ENCODE peak calls at places on chromosomes 7 and 10, in five cellular contexts. L is WERI-Rb-1, P is lower leg skin, Q is Panc1, I is dorsolateral prefrontal cortex. X is an unnamed sample.
A peak's percentile ranks its signal among the peaks of the same experiment; 100 is the strongest.

GRCh38 chr10:59904431-59905065 is 1.8 kb downstream of the CCDC6 start:
- DNase-seq in L (no peak), P (no peak), Q (no peak), I (no peak), X (no peak)

GRCh38 chr7:135650831-135651573 is 11.3 kb upstream of the STMP1 start:
- DNase-seq in L (no peak), P (no peak), Q (no peak), I (peak; percentile 26), X (no peak)

GRCh38 chr7:155808551-155809331 is 3.5 kb downstream of the SHH start:
- DNase-seq in L (no peak), P (no peak), Q (no peak), I (no peak), X (no peak)

GRCh38 chr7:556837-557555 is 37.4 kb upstream of the PDGFA start:
- DNase-seq in L (no peak), P (no peak), Q (no peak), I (no peak), X (no peak)

GRCh38 chr7:101547022-101547915 is 81.8 kb downstream of the MYL10 start:
- DNase-seq in L (peak; percentile 3), P (peak; percentile 50), Q (no peak), I (no peak), X (no peak)

GRCh38 chr10:13375791-13376190 is 27.7 kb upstream of the SEPHS1 start:
- DNase-seq in L (no peak), P (no peak), Q (no peak), I (no peak), X (no peak)

GRCh38 chr7:71705217-71705616 is 573.3 kb downstream of the GALNT17 start:
- DNase-seq in L (no peak), P (no peak), Q (no peak), I (no peak), X (no peak)

GRCh38 chr7:135501402-135501801 is 8.5 kb downstream of the CNOT4 start:
- DNase-seq in L (no peak), P (no peak), Q (no peak), I (no peak), X (peak; percentile 14)

GRCh38 chr7:39005461-39005860 is 27.8 kb downstream of the POU6F2 start:
- DNase-seq in L (no peak), P (no peak), Q (no peak), I (no peak), X (no peak)

GRCh38 chr10:6045600-6046457 is 16.3 kb downstream of the IL2RA start:
- DNase-seq in L (no peak), P (peak; percentile 46), Q (no peak), I (no peak), X (no peak)

GRCh38 chr10:98344589-98345038 is 70.4 kb downstream of the PYROXD2 start:
- DNase-seq in L (no peak), P (peak; percentile 95), Q (no peak), I (no peak), X (no peak)

GRCh38 chr10:114801411-114801813 is 20.2 kb upstream of the FHIP2A start:
- DNase-seq in L (no peak), P (no peak), Q (no peak), I (no peak), X (no peak)

GRCh38 chr7:150945171-150945852 is 32.8 kb downstream of the KCNH2 start:
- DNase-seq in L (no peak), P (peak; percentile 76), Q (no peak), I (no peak), X (no peak)

GRCh38 chr7:22351329-22351692 is 5.6 kb downstream of the RAPGEF5 start:
- DNase-seq in L (no peak), P (no peak), Q (no peak), I (no peak), X (peak; percentile 30)

GRCh38 chr7:46725838-46726237 is 804.8 kb upstream of the IGFBP3 start:
- DNase-seq in L (no peak), P (no peak), Q (no peak), I (no peak), X (peak; percentile 49)

GRCh38 chr7:22781230-22781711 is 41.4 kb downstream of the TOMM7 start:
- DNase-seq in L (no peak), P (no peak), Q (no peak), I (no peak), X (peak; percentile 46)

GRCh38 chr7:43647314-43647691 is 64.4 kb downstream of the STK17A start:
- DNase-seq in L (no peak), P (no peak), Q (no peak), I (no peak), X (no peak)
- H3K4me3 ChIP-seq in L (no peak overlapping the region), P (no peak overlapping the region), Q (no peak overlapping the region), I (peak overlapping the region; percentile 27), X (no peak overlapping the region)

GRCh38 chr7:104252409-104253134 is 44.8 kb upstream of the ORC5 start:
- DNase-seq in L (peak; percentile 21), P (no peak), Q (no peak), I (no peak), X (peak; percentile 4)
- TF ChIP-seq CTCF in L (peak; percentile 39), P (no peak), Q (peak; percentile 39), I (no peak), X (no peak)

DNA sequence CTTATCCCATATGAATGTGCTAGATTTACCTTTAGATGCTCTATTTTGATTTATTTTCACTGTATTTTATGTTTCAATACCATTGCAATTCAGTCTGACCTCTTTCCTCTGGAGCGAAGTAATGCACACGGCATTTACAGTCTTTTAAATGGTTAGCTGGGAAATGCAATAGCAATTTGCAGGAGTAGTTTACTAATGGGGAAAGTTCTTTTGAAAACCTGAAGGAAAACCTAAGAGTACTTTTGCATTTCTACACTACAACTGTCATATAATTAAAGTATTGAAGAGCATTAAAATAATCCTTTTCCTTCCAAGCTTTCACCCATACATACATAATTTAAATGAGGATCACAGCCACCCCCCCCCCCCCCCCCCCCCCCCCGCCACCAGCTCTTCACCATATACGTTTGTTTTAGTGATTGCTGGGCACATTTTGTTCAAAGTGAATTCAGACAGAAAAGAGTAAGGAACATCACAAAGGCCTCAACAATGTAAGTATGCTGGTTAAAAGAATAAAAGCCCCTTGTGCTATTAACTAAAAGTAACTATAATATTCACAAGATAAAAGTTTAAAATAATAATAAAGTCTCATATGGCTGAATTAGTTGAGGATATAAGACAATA is 3.5 kb downstream of the SKIDA1 start:
- DNase-seq in L (no peak), P (no peak), Q (no peak), I (no peak), X (no peak)
- H3K4me3 ChIP-seq in L (peak overlapping the region; percentile 12), P (no peak overlapping the region), Q (no peak overlapping the region), I (no peak overlapping the region), X (no peak overlapping the region)

GRCh38 chr10:84339025-84339424 is 10.6 kb downstream of the CCSER2 start:
- DNase-seq in L (no peak), P (no peak), Q (no peak), I (no peak), X (no peak)
- TF ChIP-seq CTCF in L (no peak), P (no peak), Q (no peak), I (no peak), X (no peak)

GRCh38 chr7:73683056-73683915 is at the start of the genes BUD23 and DNAJC30:
- DNase-seq in L (peak; percentile 97), P (peak; percentile 99), Q (peak; percentile 80), I (peak; percentile 93), X (peak; percentile 99)
- H3K4me3 ChIP-seq in L (peak within 1 kb of the TSS; percentile 81), P (peak within 1 kb of the TSS; percentile 83), Q (peak within 1 kb of the TSS; percentile 66), I (peak within 1 kb of the TSS; percentile 96), X (peak within 1 kb of the TSS; percentile 98)

GRCh38 chr7:140697447-140698143 is 1.1 kb downstream of the NDUFB2 start:
- DNase-seq in L (no peak), P (no peak), Q (no peak), I (no peak), X (no peak)

GRCh38 chr7:140695381-140695780 is 1.1 kb upstream of the NDUFB2 start:
- DNase-seq in L (no peak), P (peak; percentile 85), Q (no peak), I (no peak), X (no peak)

GRCh38 chr7:140698477-140698876 is 2.0 kb downstream of the NDUFB2 start:
- DNase-seq in L (no peak), P (no peak), Q (no peak), I (no peak), X (no peak)

GRCh38 chr7:140696024-140696678 is 357 bp upstream of the NDUFB2 start:
- DNase-seq in L (peak; percentile 97), P (peak; percentile 99), Q (no peak), I (peak; percentile 97), X (peak; percentile 93)

DNA sequence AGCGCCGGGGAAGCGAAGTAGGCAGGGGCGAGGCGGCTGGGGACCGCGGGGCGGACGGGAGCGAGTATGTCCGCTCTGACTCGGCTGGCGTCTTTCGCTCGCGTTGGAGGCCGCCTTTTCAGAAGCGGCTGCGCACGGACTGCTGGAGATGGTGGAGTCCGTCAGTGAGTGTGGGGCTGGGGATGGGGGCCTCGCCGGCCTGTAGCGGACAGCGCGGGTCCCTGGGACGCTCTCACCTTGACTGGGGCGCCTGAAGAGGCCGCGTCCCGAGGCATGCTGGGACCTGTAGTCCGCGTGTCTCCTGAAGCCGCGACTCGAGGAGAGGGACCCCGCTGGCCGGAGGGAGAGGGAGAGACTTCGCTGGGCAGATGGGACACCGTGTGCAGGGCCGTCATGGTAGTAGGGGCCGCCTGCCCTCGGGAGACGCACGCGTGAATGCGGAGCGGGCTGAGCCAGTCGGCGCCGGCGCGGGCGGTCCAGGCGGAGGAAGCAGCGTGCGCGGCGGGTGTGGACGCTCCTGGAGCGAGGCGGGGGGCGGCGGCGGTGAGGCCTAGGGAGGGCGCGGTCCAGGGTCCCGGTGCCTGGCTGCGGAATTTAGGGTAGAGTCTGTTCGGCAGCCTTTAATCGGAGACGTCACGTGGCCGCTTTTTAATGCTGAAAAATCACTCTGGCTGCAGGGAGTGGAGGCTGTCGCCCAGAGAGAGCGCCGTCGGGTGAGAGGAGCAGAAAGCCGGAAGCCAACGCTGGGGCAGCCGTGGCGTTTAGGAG is at the start of gene NDUFB2:
- DNase-seq in L (peak; percentile 89), P (peak; percentile 96), Q (peak; percentile 70), I (peak; percentile 82), X (peak; percentile 81)
- TF ChIP-seq CTCF in L (no peak), P (no peak), Q (no peak), I (no peak), X (no peak)

GRCh38 chr10:126227762-126228134 is 160.5 kb downstream of the ADAM12 start:
- DNase-seq in L (no peak), P (no peak), Q (no peak), I (no peak), X (no peak)
- H3K4me3 ChIP-seq in L (no peak overlapping the region), P (no peak overlapping the region), Q (no peak overlapping the region), I (no peak overlapping the region), X (no peak overlapping the region)

GRCh38 chr7:12815871-12816270 is 128.4 kb downstream of the ARL4A start:
- DNase-seq in L (no peak), P (no peak), Q (no peak), I (no peak), X (no peak)
- TF ChIP-seq CTCF in L (no peak), P (no peak), Q (no peak), I (no peak), X (no peak)